ENCODE peak calls at places on chromosome X, in nine cellular contexts. M, Z, E, T, F, Y, C, B and R are unnamed samples.

GRCh38 chrX:18574591-18574990 is 97.3 kb downstream of the RS1 start:
- DNase-seq in M (no peak), Z (peak), E (no peak), T (no peak), F (no peak), Y (no peak), C (peak), B (no peak), R (no peak)

GRCh38 chrX:136468391-136469103 is 19.2 kb upstream of the BRS3 start:
- DNase-seq in M (no peak), Z (peak), E (no peak), T (no peak), F (no peak), Y (peak), C (no peak), B (no peak), R (no peak)

GRCh38 chrX:136030357-136031225 is 45.4 kb downstream of the SLC9A6 start:
- DNase-seq in M (no peak), Z (peak), E (no peak), T (no peak), F (no peak), Y (peak), C (peak), B (no peak), R (no peak)

GRCh38 chrX:10833299-10834169 is 213.1 kb upstream of the MID1 start:
- DNase-seq in M (no peak), Z (no peak), E (peak), T (no peak), F (no peak), Y (peak), C (no peak), B (peak), R (peak)

GRCh38 chrX:134246282-134246681 is 9.3 kb downstream of the CCDC160 start:
- DNase-seq in M (no peak), Z (peak), E (no peak), T (no peak), F (no peak), Y (no peak), C (no peak), B (peak), R (no peak)

GRCh38 chrX:9876205-9876604 is 90.0 kb downstream of the SHROOM2 start:
- DNase-seq in M (no peak), Z (no peak), E (no peak), T (no peak), F (no peak), Y (no peak), C (no peak), B (no peak), R (no peak)

GRCh38 chrX:103716967-103717366 is 6.3 kb downstream of the TMEM31 start:
- DNase-seq in M (no peak), Z (peak), E (no peak), T (no peak), F (no peak), Y (peak), C (peak), B (no peak), R (no peak)

GRCh38 chrX:68146054-68146453 is 287.2 kb downstream of the OPHN1 start:
- DNase-seq in M (no peak), Z (peak), E (no peak), T (no peak), F (no peak), Y (no peak), C (peak), B (peak), R (no peak)

GRCh38 chrX:10579018-10579752 is 41.2 kb downstream of the MID1 start:
- DNase-seq in M (no peak), Z (peak), E (no peak), T (no peak), F (no peak), Y (no peak), C (peak), B (no peak), R (no peak)

GRCh38 chrX:108134724-108135123 is 43.1 kb downstream of the ATG4A start:
- DNase-seq in M (no peak), Z (no peak), E (no peak), T (no peak), F (no peak), Y (no peak), C (no peak), B (peak), R (no peak)

GRCh38 chrX:12975670-12975965 is 708 bp downstream of the TMSB4X start:
- DNase-seq in M (no peak), Z (no peak), E (no peak), T (no peak), F (no peak), Y (no peak), C (peak), B (no peak), R (no peak)

GRCh38 chrX:101682723-101683122 is 23.1 kb upstream of the ARMCX2 start:
- DNase-seq in M (no peak), Z (peak), E (no peak), T (no peak), F (no peak), Y (no peak), C (peak), B (no peak), R (no peak)

GRCh38 chrX:120463241-120463640 is 5.9 kb downstream of the LAMP2 start:
- DNase-seq in M (no peak), Z (peak), E (no peak), T (no peak), F (no peak), Y (no peak), C (peak), B (no peak), R (no peak)

GRCh38 chrX:129649268-129650182 is 5.2 kb downstream of the APLN start:
- DNase-seq in M (no peak), Z (peak), E (no peak), T (peak), F (no peak), Y (no peak), C (peak), B (no peak), R (no peak)

GRCh38 chrX:45794995-45795337 is 594.3 kb upstream of the DIPK2B start:
- DNase-seq in M (no peak), Z (no peak), E (no peak), T (no peak), F (no peak), Y (no peak), C (no peak), B (no peak), R (no peak)